ENCODE peak calls at places on chromosomes 1 and 21, in seven cellular contexts. U, G, Q, Z, C, E and J are unnamed samples. For H3K36me3 and H3K4me1, the result is how much of the 10 kb centered on the place peaks cover.

GRCh38 chr1:212528501-212528900 is 80.1 kb upstream of the ATF3 start:
- DNase-seq in G (no peak), E (no peak), U (no peak), Q (no peak), Z (no peak), C (no peak), J (no peak)

GRCh38 chr1:9280015-9280860 is 12.5 kb upstream of the SPSB1 start:
- DNase-seq in E (peak), U (no peak), Q (no peak), C (peak), G (no peak), Z (peak), J (no peak)

GRCh38 chr21:44525431-44526095 is 14.4 kb downstream of the KRTAP10-1 start:
- DNase-seq in G (no peak), Z (no peak), C (no peak), U (no peak), Q (no peak), E (no peak), J (no peak)

GRCh38 chr1:84192681-84193080 is 48.6 kb downstream of the PRKACB start:
- DNase-seq in Z (no peak), C (no peak), E (no peak), G (no peak), Q (no peak), U (no peak), J (no peak)

GRCh38 chr1:79945391-79945790 is 938.9 kb upstream of the ADGRL4 start:
- DNase-seq in U (no peak), C (no peak), G (no peak), Z (no peak), Q (no peak), E (no peak), J (no peak)

GRCh38 chr1:27656157-27656893 is 15.7 kb downstream of the IFI6 start:
- DNase-seq in U (peak), Q (no peak), G (no peak), C (peak), E (peak), Z (peak), J (peak)

GRCh38 chr1:115677570-115677969 is 35.8 kb downstream of the VANGL1 start:
- DNase-seq in C (peak), E (peak), G (no peak), Z (no peak), U (no peak), Q (no peak), J (no peak)

GRCh38 chr1:39973503-39974135 is 18.7 kb downstream of the MFSD2A start:
- DNase-seq in Q (peak), G (peak), U (peak), E (peak), Z (peak), C (peak), J (no peak)

GRCh38 chr1:100834779-100835645 is 59.6 kb downstream of the EXTL2 start:
- DNase-seq in E (peak), G (no peak), Z (no peak), C (peak), U (no peak), Q (peak), J (no peak)

GRCh38 chr1:46285730-46286477 is 17.5 kb downstream of the LRRC41 start:
- DNase-seq in Q (no peak), E (peak), G (peak), C (peak), U (no peak), Z (no peak), J (no peak)

GRCh38 chr21:43739648-43740435 is 20.9 kb downstream of the PDXK start:
- DNase-seq in C (no peak), U (no peak), Q (no peak), G (no peak), Z (no peak), E (no peak), J (no peak)

GRCh38 chr1:7922301-7922700 is 18.3 kb downstream of the TNFRSF9 start:
- DNase-seq in Q (no peak), G (no peak), Z (peak), E (no peak), C (no peak), U (no peak), J (no peak)

GRCh38 chr1:85116856-85117255 is 68.6 kb upstream of the MCOLN3 start:
- DNase-seq in E (no peak), U (no peak), C (no peak), Q (no peak), G (no peak), Z (no peak), J (no peak)

GRCh38 chr21:43639470-43640178 is 19.7 kb downstream of the HSF2BP start:
- DNase-seq in G (no peak), Q (no peak), C (no peak), E (no peak), Z (no peak), U (no peak), J (no peak)

GRCh38 chr1:4931486-4931885 is 277.1 kb downstream of the AJAP1 start:
- DNase-seq in C (peak), U (no peak), G (no peak), E (no peak), Q (no peak), Z (no peak), J (no peak)

GRCh38 chr1:168408531-168409242 is 128.0 kb downstream of the TBX19 start:
- DNase-seq in E (no peak), Z (peak), U (no peak), C (peak), Q (no peak), G (no peak), J (peak)

GRCh38 chr21:46226146-46226545 is 2.4 kb downstream of the LSS start:
- DNase-seq in G (no peak), E (no peak), Z (no peak), U (no peak), C (no peak), Q (no peak), J (no peak)

GRCh38 chr1:106571109-106571508 is 485.4 kb upstream of the PRMT6 start:
- DNase-seq in Q (no peak), Z (peak), U (no peak), G (no peak), E (peak), C (peak), J (no peak)

GRCh38 chr1:107820797-107821196 is 144.2 kb downstream of the VAV3 start:
- DNase-seq in E (no peak), Q (no peak), C (no peak), Z (no peak), U (no peak), G (no peak), J (no peak)

GRCh38 chr1:209937996-209938959 is at the start of gene SYT14:
- DNase-seq in C (peak), G (peak), E (peak), Z (peak), U (no peak), Q (no peak), J (no peak)

GRCh38 chr1:193069748-193070394 is 10.5 kb downstream of the RO60 start:
- DNase-seq in Q (no peak), U (no peak), C (peak), G (no peak), Z (no peak), E (peak), J (no peak)

GRCh38 chr1:2202843-2203601 is 8.4 kb upstream of the FAAP20 start:
- DNase-seq in U (peak), Z (no peak), G (no peak), Q (no peak), E (no peak), C (no peak), J (no peak)

GRCh38 chr1:173913111-173913510 is 4.0 kb downstream of the SERPINC1 start:
- DNase-seq in G (no peak), Q (no peak), C (no peak), E (no peak), U (no peak), Z (no peak), J (no peak)

GRCh38 chr1:79042117-79042516 is 35.6 kb upstream of the ADGRL4 start:
- DNase-seq in U (no peak), C (peak), E (no peak), G (no peak), Z (peak), Q (no peak), J (no peak)

GRCh38 chr1:153585009-153585408 is 19.4 kb upstream of the S100A2 start:
- DNase-seq in G (no peak), C (no peak), U (no peak), Z (no peak), Q (no peak), E (no peak), J (no peak)

GRCh38 chr1:94863919-94864318 is 43.8 kb downstream of the SLC44A3 start:
- DNase-seq in C (peak), U (peak), G (no peak), Z (peak), E (no peak), Q (peak), J (no peak)

GRCh38 chr1:60922304-60922703 is 160.1 kb upstream of the NFIA start:
- DNase-seq in Q (no peak), Z (no peak), E (no peak), G (no peak), U (peak), C (no peak), J (no peak)

GRCh38 chr1:49340576-49340975 is 563.9 kb upstream of the BEND5 start:
- DNase-seq in Z (no peak), G (no peak), U (no peak), Q (no peak), C (no peak), E (no peak), J (no peak)

GRCh38 chr21:38920631-38921398 is 115.1 kb downstream of the ETS2 start:
- DNase-seq in Z (peak), Q (no peak), G (no peak), E (no peak), U (no peak), C (no peak), J (no peak)

GRCh38 chr21:16563795-16564194 is 834.0 kb downstream of the USP25 start:
- DNase-seq in U (no peak), Z (peak), G (peak), Q (no peak), E (peak), C (peak), J (no peak)

GRCh38 chr1:231046730-231047395 is 6.8 kb upstream of the FAM89A start:
- DNase-seq in G (no peak), Q (no peak), U (no peak), E (no peak), C (no peak), Z (no peak), J (no peak)

GRCh38 chr1:243883551-243883950 is 33.5 kb upstream of the AKT3 start:
- DNase-seq in Z (peak), E (no peak), Q (no peak), U (no peak), G (no peak), C (peak), J (no peak)

GRCh38 chr1:1033731-1034437 is 14.0 kb downstream of the AGRN start:
- DNase-seq in C (peak), G (peak), Q (no peak), E (peak), U (no peak), Z (no peak), J (no peak)

GRCh38 chr1:40308036-40308727 is 8.9 kb downstream of the COL9A2 start:
- DNase-seq in G (no peak), Z (no peak), E (no peak), C (no peak), Q (no peak), U (peak), J (no peak)

GRCh38 chr1:160095382-160096105 is 2.9 kb downstream of the IGSF8 start:
- DNase-seq in U (no peak), C (peak), G (no peak), Q (no peak), Z (no peak), E (peak), J (no peak)
- H3K36me3 ChIP-seq in U (under half), C (under half), G (under half), Q (under half), Z (under half), E (under half), J (under half)

GRCh38 chr1:156813298-156813697 is 3.4 kb downstream of the SH2D2A start:
- DNase-seq in Q (no peak), E (no peak), Z (no peak), G (no peak), C (no peak), U (no peak), J (no peak)
- H3K27ac ChIP-seq in Q (peak), E (no peak), Z (no peak), G (no peak), C (no peak), U (no peak), J (peak)

GRCh38 chr1:203668401-203668800 is 41.8 kb downstream of the ATP2B4 start:
- DNase-seq in E (no peak), Q (no peak), U (no peak), C (no peak), Z (no peak), G (no peak), J (no peak)

GRCh38 chr1:203667616-203668015 is 41.0 kb downstream of the ATP2B4 start:
- DNase-seq in C (no peak), Z (no peak), Q (no peak), G (no peak), U (no peak), E (no peak), J (no peak)

GRCh38 chr1:203663820-203664219 is 37.2 kb downstream of the ATP2B4 start:
- DNase-seq in Q (no peak), Z (no peak), G (no peak), E (no peak), U (no peak), C (no peak), J (no peak)

GRCh38 chr1:203666621-203667020 is 40.0 kb downstream of the ATP2B4 start:
- DNase-seq in E (no peak), Z (no peak), Q (no peak), G (no peak), U (peak), C (no peak), J (no peak)

GRCh38 chr1:203665986-203666385 is 39.4 kb downstream of the ATP2B4 start:
- DNase-seq in U (no peak), Q (no peak), Z (no peak), G (no peak), E (no peak), C (no peak), J (no peak)
- H3K4me1 ChIP-seq in U (half or more), Q (under half), Z (under half), G (under half), E (under half), C (under half), J (half or more)

GRCh38 chr1:17635811-17636210 is 96.3 kb downstream of the ARHGEF10L start:
- DNase-seq in Q (no peak), G (no peak), U (peak), Z (no peak), C (no peak), E (no peak), J (no peak)
- H3K36me3 ChIP-seq in Q (under half), G (under half), U (under half), Z (under half), C (under half), E (under half), J (half or more)

GRCh38 chr21:32499249-32500055 is 85.9 kb downstream of the TCP10L start:
- DNase-seq in Z (peak), U (peak), C (no peak), G (peak), Q (no peak), E (no peak), J (no peak)
- H3K27ac ChIP-seq in Z (peak), U (peak), C (no peak), G (peak), Q (no peak), E (peak), J (peak)